ENCODE peak calls at places on chromosomes 5 and 9, in seven cellular contexts. Z, S, M, H, G, N and A are unnamed samples.

GRCh38 chr5:401216-402034 is 41.6 kb upstream of the EXOC3 start:
- DNase-seq in Z (no peak), S (no peak), M (no peak), H (no peak), G (no peak), N (no peak), A (no peak)

GRCh38 chr9:38067892-38068615 is 973 bp downstream of the SHB start:
- DNase-seq in Z (no peak), S (no peak), M (no peak), H (peak), G (no peak), N (no peak), A (no peak)

GRCh38 chr5:16740476-16740875 is 123.7 kb upstream of the RETREG1 start:
- DNase-seq in Z (no peak), S (no peak), M (no peak), H (peak), G (no peak), N (no peak), A (no peak)

GRCh38 chr5:125950012-125950411 is 473.2 kb upstream of the GRAMD2B start:
- DNase-seq in Z (no peak), S (no peak), M (no peak), H (no peak), G (no peak), N (no peak), A (no peak)

GRCh38 chr5:15391648-15392392 is 108.2 kb upstream of the FBXL7 start:
- DNase-seq in Z (no peak), S (no peak), M (no peak), H (no peak), G (no peak), N (no peak), A (no peak)

GRCh38 chr9:27124151-27124550 is 15.1 kb downstream of the TEK start:
- DNase-seq in Z (no peak), S (no peak), M (no peak), H (no peak), G (no peak), N (no peak), A (no peak)

GRCh38 chr5:14615365-14615764 is 33.8 kb downstream of the OTULINL start:
- DNase-seq in Z (no peak), S (no peak), M (no peak), H (no peak), G (no peak), N (no peak), A (no peak)

GRCh38 chr5:101123365-101123764 is 220.3 kb upstream of the ST8SIA4 start:
- DNase-seq in Z (no peak), S (no peak), M (no peak), H (no peak), G (no peak), N (no peak), A (no peak)

GRCh38 chr5:150295172-150295611 is 5.6 kb upstream of the CAMK2A start:
- DNase-seq in Z (no peak), S (peak), M (no peak), H (no peak), G (peak), N (no peak), A (peak)

GRCh38 chr5:90294604-90295003 is 115.0 kb downstream of the CETN3 start:
- DNase-seq in Z (no peak), S (no peak), M (no peak), H (peak), G (no peak), N (no peak), A (no peak)

GRCh38 chr5:77294212-77294611 is 83.7 kb downstream of the PDE8B start:
- DNase-seq in Z (no peak), S (no peak), M (no peak), H (no peak), G (no peak), N (no peak), A (no peak)

GRCh38 chr5:93545872-93546271 is 35.1 kb downstream of the NR2F1-AS1 start:
- DNase-seq in Z (no peak), S (no peak), M (no peak), H (no peak), G (no peak), N (no peak), A (no peak)

GRCh38 chr5:97694091-97694490 is 511.0 kb upstream of the RIOK2 start:
- DNase-seq in Z (no peak), S (no peak), M (no peak), H (no peak), G (no peak), N (no peak), A (no peak)

GRCh38 chr5:155057626-155058025 is 44.1 kb downstream of the KIF4B start:
- DNase-seq in Z (no peak), S (no peak), M (no peak), H (no peak), G (no peak), N (no peak), A (no peak)